ENCODE peak calls at places on chromosomes 12 and 14, in six cellular contexts. I, R, O, L, Z and A are unnamed samples.

GRCh38 chr12:26612203-26612602 is 220.8 kb downstream of the ITPR2 start:
- DNase-seq in I (no peak), R (no peak), O (no peak), L (no peak), Z (no peak), A (no peak)

GRCh38 chr12:50556273-50556672 is 51.5 kb downstream of the DIP2B start:
- DNase-seq in I (no peak), R (no peak), O (no peak), L (no peak), Z (no peak), A (no peak)

GRCh38 chr14:85319998-85320397 is 209.9 kb upstream of the FLRT2 start:
- DNase-seq in I (no peak), R (no peak), O (no peak), L (no peak), Z (no peak), A (no peak)

GRCh38 chr12:54439521-54440255 is 20.6 kb upstream of the ITGA5 start:
- DNase-seq in I (no peak), R (peak; percentile 18), O (peak; percentile 72), L (no peak), Z (no peak), A (no peak)

GRCh38 chr14:86858043-86858442 is 1134.9 kb downstream of the GALC start:
- DNase-seq in I (no peak), R (no peak), O (no peak), L (no peak), Z (no peak), A (no peak)

GRCh38 chr14:65332141-65332871 is 80.2 kb upstream of the FUT8 start:
- DNase-seq in I (no peak), R (no peak), O (no peak), L (no peak), Z (no peak), A (no peak)

GRCh38 chr12:124152733-124153132 is 142.2 kb upstream of the RFLNA start:
- DNase-seq in I (no peak), R (no peak), O (no peak), L (no peak), Z (no peak), A (no peak)

GRCh38 chr14:28704153-28704552 is 62.4 kb upstream of the FOXG1 start:
- DNase-seq in I (no peak), R (no peak), O (no peak), L (no peak), Z (no peak), A (no peak)

GRCh38 chr12:55797068-55797467 is 20.5 kb downstream of the SARNP start:
- DNase-seq in I (no peak), R (peak; percentile 51), O (peak; percentile 55), L (no peak), Z (no peak), A (no peak)

GRCh38 chr14:104687601-104688504 is 1.6 kb upstream of the INF2 start:
- DNase-seq in I (no peak), R (peak; percentile 84), O (no peak), L (no peak), Z (no peak), A (no peak)

GRCh38 chr12:119157528-119157927 is 21.2 kb upstream of the HSPB8 start:
- DNase-seq in I (no peak), R (no peak), O (no peak), L (no peak), Z (no peak), A (no peak)

DNA sequence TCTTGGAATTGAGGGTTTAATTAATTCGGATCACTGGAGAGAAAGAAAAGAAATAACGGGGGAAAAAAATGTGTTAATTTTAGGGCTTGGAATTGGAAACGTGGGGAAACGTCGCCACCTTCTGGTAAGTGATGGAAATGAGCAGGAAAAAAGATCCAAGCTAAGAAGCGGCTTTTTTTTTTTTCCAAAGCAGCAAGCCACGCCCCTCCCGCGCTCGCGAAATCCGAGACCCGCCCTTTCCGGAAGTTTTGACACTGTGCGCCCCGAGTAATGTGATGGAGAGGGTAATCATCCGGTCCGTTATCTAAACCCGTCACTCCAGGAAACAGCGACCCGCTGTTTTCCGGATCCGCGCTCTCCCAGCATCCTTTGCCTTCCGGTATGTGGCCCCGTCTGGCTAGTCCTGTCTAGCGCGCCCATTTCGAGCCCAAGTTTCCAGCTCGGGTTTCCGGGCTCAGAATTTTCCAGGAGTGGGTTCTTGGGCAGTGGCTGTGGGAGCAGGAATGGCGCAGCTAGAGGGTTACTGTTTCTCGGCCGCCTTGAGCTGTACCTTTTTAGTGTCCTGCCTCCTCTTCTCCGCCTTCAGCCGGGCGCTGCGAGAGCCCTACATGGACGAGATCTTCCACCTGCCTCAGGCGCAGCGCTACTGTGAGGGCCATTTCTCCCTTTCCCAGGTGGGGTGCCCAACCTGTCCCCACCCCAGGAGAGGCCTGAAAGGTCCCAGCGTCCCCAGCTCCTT is at the start of gene ALG10B:
- DNase-seq in I (peak; percentile 81), R (peak; percentile 92), O (peak; percentile 77), L (peak; percentile 84), Z (peak; percentile 35), A (peak; percentile 29)
- TF ChIP-seq POLR2A in I (peak; percentile 74), R (peak; percentile 42), O (no peak), L (peak; percentile 73), Z (peak; percentile 81), A (peak; percentile 81)

DNA sequence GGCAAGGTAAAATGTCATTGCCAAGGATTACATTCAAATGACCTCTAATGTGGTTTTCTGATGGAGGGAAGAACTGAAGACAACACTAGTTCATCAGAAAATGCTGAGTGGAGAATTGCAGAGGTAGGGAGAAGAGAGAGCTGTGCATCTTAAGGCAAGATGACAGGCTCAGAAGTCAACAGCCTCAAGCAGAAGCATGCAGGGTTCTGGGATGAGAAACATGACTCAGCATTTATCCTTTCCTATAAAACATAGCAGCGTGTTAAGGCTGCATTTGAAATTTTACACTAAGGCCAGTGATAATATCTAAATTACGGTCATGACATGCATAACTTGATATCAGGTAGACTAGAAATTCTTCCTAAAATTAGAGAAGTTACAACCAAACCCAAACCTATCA is 53.7 kb upstream of the DYRK2 start:
- DNase-seq in I (no peak), R (no peak), O (no peak), L (no peak), Z (no peak), A (no peak)
- TF ChIP-seq TAF1 in I (no peak), R (no peak), O (no peak), L (no peak), Z (no peak), A (no peak)

GRCh38 chr12:8664228-8664963 is 1.8 kb upstream of the MFAP5 start:
- DNase-seq in I (no peak), R (no peak), O (no peak), L (no peak), Z (no peak), A (no peak)

GRCh38 chr12:8668441-8668840 is 5.8 kb upstream of the MFAP5 start:
- DNase-seq in I (no peak), R (no peak), O (no peak), L (no peak), Z (no peak), A (no peak)

GRCh38 chr12:8662592-8662991 is at the start of gene MFAP5:
- DNase-seq in I (no peak), R (no peak), O (no peak), L (no peak), Z (no peak), A (no peak)

GRCh38 chr12:8667280-8667679 is 4.7 kb upstream of the MFAP5 start:
- DNase-seq in I (no peak), R (no peak), O (no peak), L (no peak), Z (no peak), A (no peak)

GRCh38 chr12:8665729-8666128 is 3.1 kb upstream of the MFAP5 start:
- DNase-seq in I (no peak), R (no peak), O (no peak), L (no peak), Z (no peak), A (no peak)
- TF ChIP-seq POLR2AphosphoS5 in I (no peak), R (no peak), O (no peak), L (no peak), Z (no peak), A (no peak)

DNA sequence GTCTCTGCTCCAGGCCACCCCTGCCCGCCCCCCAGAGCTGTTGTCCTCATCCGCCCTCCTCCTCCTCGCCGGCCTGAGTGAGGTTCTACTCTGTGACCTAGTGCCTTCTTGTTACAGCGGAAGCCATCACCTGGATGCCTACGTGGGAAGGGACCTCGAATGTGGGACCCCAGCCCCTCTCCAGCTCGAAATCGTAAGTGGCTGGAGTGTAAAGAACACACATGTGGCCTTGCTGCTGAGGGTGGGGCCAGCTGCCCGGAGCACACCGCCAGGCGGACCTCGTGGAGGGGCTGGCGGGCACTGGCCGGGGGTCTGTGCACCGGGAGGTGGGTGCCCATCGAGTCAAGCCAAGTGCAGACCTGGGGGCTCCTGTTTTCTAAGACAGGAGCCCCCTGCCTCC is 19.4 kb downstream of the MEG3 start:
- DNase-seq in I (no peak), R (no peak), O (no peak), L (no peak), Z (no peak), A (no peak)
- TF ChIP-seq POLR2A in I (no peak), R (no peak), O (no peak), L (no peak), Z (no peak), A (no peak)

DNA sequence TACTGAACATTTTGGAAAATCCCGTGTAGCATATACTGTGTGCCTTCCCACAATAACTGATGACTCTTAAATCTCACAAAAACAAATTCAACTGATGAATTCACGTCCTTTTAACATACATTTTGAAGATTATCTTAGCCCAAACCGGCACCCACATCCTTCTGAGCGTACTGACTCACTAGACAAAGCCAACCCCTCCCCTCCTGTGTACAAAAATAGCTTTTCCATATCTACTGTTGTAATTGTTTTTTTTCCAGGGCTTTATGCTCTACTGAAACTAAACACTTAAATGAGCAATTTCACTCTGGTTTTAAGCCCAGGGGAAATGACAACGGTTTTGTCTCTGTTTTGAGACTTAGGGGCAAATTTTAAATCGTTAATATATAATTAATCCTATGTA is 109.3 kb upstream of the ATF7IP start:
- DNase-seq in I (no peak), R (no peak), O (no peak), L (no peak), Z (no peak), A (no peak)
- TF ChIP-seq TAF1 in I (no peak), R (no peak), O (no peak), L (no peak), Z (no peak), A (no peak)

DNA sequence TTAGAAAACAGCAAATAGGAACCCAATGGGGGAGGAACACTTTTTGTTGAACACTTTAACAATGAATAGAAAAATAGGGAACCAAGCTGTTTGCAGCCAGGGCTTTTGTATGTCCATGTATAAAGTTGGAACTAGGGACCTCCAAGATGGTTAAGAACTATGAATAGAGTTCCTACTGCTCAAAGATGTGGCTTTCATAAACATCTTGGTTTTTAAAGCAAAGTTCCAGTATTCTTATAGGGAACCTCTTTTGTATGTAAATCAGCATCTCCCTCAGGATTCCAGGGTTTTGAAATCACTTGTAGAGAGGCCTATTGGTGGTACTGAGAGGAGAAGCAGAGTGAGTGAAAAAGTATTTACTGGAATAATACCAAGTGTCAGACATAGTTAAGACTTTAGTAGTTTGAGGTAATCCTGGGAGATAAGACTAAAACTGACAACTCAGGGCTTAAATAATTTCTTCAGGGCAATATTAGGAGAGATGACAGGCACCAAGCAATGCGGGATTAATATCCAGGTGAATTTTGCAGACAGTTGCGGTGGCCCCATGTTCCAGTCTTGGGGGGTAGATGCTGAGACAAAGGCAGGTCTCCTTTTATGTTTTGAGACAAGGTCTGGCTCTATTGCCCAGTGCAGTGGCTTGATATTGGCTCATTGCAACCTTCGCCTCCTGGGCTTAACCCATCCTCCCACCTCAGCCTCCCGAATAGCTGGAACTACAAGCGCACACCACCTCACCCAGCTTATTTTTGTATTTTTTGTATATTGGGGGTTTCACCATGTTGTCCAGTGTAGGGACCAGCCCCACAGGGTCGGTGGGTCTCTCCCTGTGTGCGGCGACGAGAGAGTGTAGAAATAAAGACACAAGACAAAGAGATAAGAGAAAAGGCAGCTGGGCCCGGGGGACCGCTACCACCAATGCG is 10.4 kb upstream of the EID3 start:
- DNase-seq in I (no peak), R (no peak), O (no peak), L (no peak), Z (no peak), A (no peak)
- TF ChIP-seq POLR2AphosphoS5 in I (no peak), R (no peak), O (no peak), L (no peak), Z (no peak), A (no peak)

GRCh38 chr14:31207287-31207745 is 277 bp downstream of the HECTD1 start:
- DNase-seq in I (no peak), R (no peak), O (no peak), L (no peak), Z (no peak), A (no peak)
- TF ChIP-seq POLR2A in I (peak; percentile 29), R (no peak), O (no peak), L (peak; percentile 50), Z (no peak), A (no peak)